ENCODE peak calls at places on chromosomes 7 and 10, in six cellular contexts. S is cardiac muscle cell; Q is stimulated activated CD4-positive, alpha-beta T cell treated with anti-CD3 and anti-CD28 coated beads, Interleukin-15, amount 100 ng/mL, for 24 hours; L is endothelial cell; Z is central memory CD4-positive, alpha-beta T cell; A is gastrocnemius medialis. N is an unnamed sample.
A peak's percentile ranks its signal among the peaks of the same experiment; 100 is the strongest.

GRCh38 chr7:108181073-108181985 is 51.2 kb upstream of the LAMB4 start:
- DNase-seq in S (peak; percentile 51), Q (no peak), L (no peak), Z (peak; percentile 9), A (no peak), N (peak; percentile 64)

GRCh38 chr7:2159176-2159520 is 73.6 kb downstream of the MAD1L1 start:
- DNase-seq in S (no peak), Q (no peak), L (no peak), Z (no peak), A (no peak), N (no peak)

GRCh38 chr10:109880886-109881467 is 42.3 kb downstream of the XPNPEP1 start:
- DNase-seq in S (no peak), Q (no peak), L (no peak), Z (no peak), A (no peak), N (no peak)

GRCh38 chr7:64559206-64559605 is 3.7 kb downstream of the ZNF680 start:
- DNase-seq in S (no peak), Q (no peak), L (no peak), Z (no peak), A (no peak), N (no peak)

GRCh38 chr10:87740232-87740631 is 77.8 kb downstream of the ATAD1 start:
- DNase-seq in S (no peak), Q (no peak), L (no peak), Z (no peak), A (no peak), N (no peak)

GRCh38 chr7:44963526-44964290 is 15.1 kb downstream of the MYO1G start:
- DNase-seq in S (no peak), Q (peak; percentile 11), L (no peak), Z (no peak), A (no peak), N (no peak)

GRCh38 chr7:27096756-27097514 is 1.1 kb upstream of the HOXA1 start:
- DNase-seq in S (no peak), Q (peak; percentile 4), L (no peak), Z (no peak), A (no peak), N (no peak)

GRCh38 chr10:114538544-114538906 is 119.5 kb downstream of the ABLIM1 start:
- DNase-seq in S (no peak), Q (peak; percentile 76), L (no peak), Z (peak; percentile 68), A (no peak), N (peak; percentile 55)

GRCh38 chr10:31075434-31075833 is 43.8 kb upstream of the ZNF438 start:
- DNase-seq in S (no peak), Q (no peak), L (no peak), Z (no peak), A (no peak), N (no peak)

GRCh38 chr7:140640727-140641531 is at the start of gene DENND2A:
- DNase-seq in S (peak; percentile 84), Q (peak; percentile 26), L (peak; percentile 83), Z (no peak), A (peak; percentile 28), N (no peak)

GRCh38 chr7:29146082-29146706 is at the start of gene CPVL:
- DNase-seq in S (peak; percentile 77), Q (peak; percentile 5), L (peak; percentile 41), Z (no peak), A (peak; percentile 56), N (no peak)

GRCh38 chr7:46784746-46785145 is 797.2 kb downstream of the TNS3 start:
- DNase-seq in S (no peak), Q (no peak), L (no peak), Z (no peak), A (no peak), N (no peak)

GRCh38 chr7:39950473-39951155 is 558 bp downstream of the CDK13 start:
- DNase-seq in S (peak; percentile 65), Q (peak; percentile 61), L (peak; percentile 60), Z (peak; percentile 40), A (peak; percentile 16), N (peak; percentile 48)

GRCh38 chr7:36389371-36390198 is at the start of gene ANLN:
- DNase-seq in S (peak; percentile 96), Q (peak; percentile 89), L (peak; percentile 97), Z (peak; percentile 81), A (peak; percentile 79), N (peak; percentile 91)

GRCh38 chr10:80051993-80052392 is 26.5 kb upstream of the TMEM254 start:
- DNase-seq in S (no peak), Q (no peak), L (no peak), Z (no peak), A (no peak), N (no peak)

GRCh38 chr10:117161386-117162033 is 23.4 kb upstream of the VAX1 start:
- DNase-seq in S (no peak), Q (no peak), L (no peak), Z (no peak), A (no peak), N (no peak)